ENCODE peak calls at places on chromosomes 16 and 17, in ten cellular contexts. X is naive thymus-derived CD4-positive, alpha-beta T cell; K is DND-41; T is left ventricle myocardium superior; C is pancreas; V is left cardiac atrium; N is upper lobe of left lung; W is HCT116; O is left lung; Y is stimulated activated naive CD8-positive, alpha-beta T cell treated with anti-CD3 and anti-CD28 coated beads, Interleukin-15, amount 100 ng/mL, for 72 hours. Z is an unnamed sample.

GRCh38 chr17:50386451-50386994 is 10.8 kb downstream of the LRRC59 start:
- ATAC-seq in W (no peak), C (no peak), K (no peak), N (peak; percentile 32), V (peak; percentile 59), Y (no peak), T (no peak), X (no peak), O (no peak), Z (no peak)

GRCh38 chr17:83151442-83152220 is 72.2 kb downstream of the METRNL start:
- ATAC-seq in C (no peak), O (no peak), Y (no peak), K (no peak), X (no peak), W (no peak), T (no peak), N (no peak), V (no peak), Z (no peak)

GRCh38 chr17:17493249-17493985 is 2.8 kb downstream of the RASD1 start:
- ATAC-seq in C (no peak), T (no peak), K (no peak), N (no peak), W (no peak), Y (no peak), V (no peak), O (no peak), X (no peak), Z (peak; percentile 23)

GRCh38 chr17:48333034-48333491 is 97.0 kb downstream of the SKAP1 start:
- ATAC-seq in Y (peak; percentile 82), N (no peak), K (no peak), X (no peak), O (no peak), C (no peak), W (no peak), T (no peak), V (no peak), Z (no peak)

GRCh38 chr16:74773431-74774222 is 993 bp downstream of the FA2H start:
- ATAC-seq in X (no peak), O (no peak), V (no peak), N (no peak), Y (no peak), W (no peak), T (no peak), K (no peak), C (peak; percentile 8), Z (no peak)

GRCh38 chr17:40937384-40937819 is at the start of gene KRT23:
- ATAC-seq in N (no peak), X (no peak), C (peak; percentile 68), T (no peak), V (no peak), O (no peak), W (peak; percentile 69), K (no peak), Y (no peak), Z (peak; percentile 38)

GRCh38 chr17:44589316-44590071 is 32.2 kb downstream of the FZD2 start:
- ATAC-seq in T (no peak), O (peak; percentile 11), V (no peak), K (no peak), X (no peak), N (no peak), C (no peak), W (no peak), Y (no peak), Z (no peak)

GRCh38 chr17:75498726-75499213 is 16.6 kb downstream of the CASKIN2 start:
- ATAC-seq in Y (no peak), C (no peak), O (no peak), W (peak; percentile 59), X (no peak), N (no peak), V (no peak), T (peak; percentile 3), K (peak; percentile 18), Z (no peak)

GRCh38 chr17:77253611-77254051 is 112.9 kb downstream of the SEC14L1 start:
- ATAC-seq in X (no peak), W (no peak), V (no peak), O (peak; percentile 15), Y (no peak), K (no peak), C (no peak), N (no peak), T (no peak), Z (peak; percentile 15)

GRCh38 chr17:40307691-40308289 is 1.2 kb upstream of the RARA start:
- ATAC-seq in C (no peak), V (no peak), T (no peak), W (no peak), O (peak; percentile 7), K (no peak), Y (no peak), X (peak; percentile 40), N (peak; percentile 37), Z (no peak)

GRCh38 chr16:85334718-85335583 is 222.7 kb upstream of the CIBAR2 start:
- ATAC-seq in V (peak; percentile 58), T (no peak), X (peak; percentile 71), Y (peak; percentile 78), N (peak; percentile 11), O (peak; percentile 59), C (peak; percentile 85), W (peak; percentile 36), K (no peak), Z (peak; percentile 31)

GRCh38 chr16:3863587-3863986 is 16.9 kb downstream of the CREBBP start:
- ATAC-seq in V (peak; percentile 49), W (peak; percentile 40), Y (no peak), K (no peak), T (peak; percentile 70), C (peak; percentile 22), N (peak; percentile 52), X (no peak), O (peak; percentile 18), Z (no peak)

GRCh38 chr16:11759997-11760396 is 17.3 kb upstream of the TXNDC11 start:
- ATAC-seq in V (no peak), W (no peak), K (no peak), O (no peak), Y (no peak), T (no peak), C (no peak), X (no peak), N (no peak), Z (no peak)

GRCh38 chr17:9306086-9306485 is 269.5 kb downstream of the STX8 start:
- ATAC-seq in Y (peak; percentile 45), N (no peak), X (no peak), T (no peak), C (no peak), V (no peak), K (no peak), O (no peak), W (no peak), Z (peak; percentile 84)

GRCh38 chr17:66652840-66653507 is 181.9 kb upstream of the CACNG5 start:
- ATAC-seq in N (no peak), K (no peak), T (no peak), C (no peak), X (no peak), V (no peak), Y (peak; percentile 85), O (peak; percentile 38), W (no peak), Z (peak; percentile 91)

GRCh38 chr16:82796047-82796446 is 169.3 kb downstream of the CDH13 start:
- ATAC-seq in Y (no peak), X (no peak), C (no peak), N (no peak), V (no peak), O (no peak), W (no peak), T (no peak), K (no peak), Z (no peak)

GRCh38 chr17:66472123-66472522 is 169.7 kb downstream of the PRKCA start:
- ATAC-seq in W (no peak), C (no peak), X (no peak), V (no peak), T (no peak), K (no peak), N (no peak), O (no peak), Y (no peak), Z (no peak)

GRCh38 chr17:27855454-27855853 is 37.7 kb downstream of the LYRM9 start:
- ATAC-seq in O (no peak), X (no peak), K (no peak), W (no peak), T (no peak), C (no peak), N (no peak), Y (peak; percentile 65), V (no peak), Z (no peak)

GRCh38 chr16:4813251-4814003 is 11.0 kb upstream of the ROGDI start:
- ATAC-seq in C (no peak), K (no peak), Y (no peak), T (peak; percentile 44), N (no peak), X (no peak), W (no peak), V (peak; percentile 48), O (no peak), Z (no peak)

GRCh38 chr17:55341432-55341831 is 76.7 kb downstream of the HLF start:
- ATAC-seq in K (no peak), W (no peak), N (no peak), T (no peak), Y (peak; percentile 70), X (no peak), O (peak; percentile 32), C (peak; percentile 52), V (no peak), Z (no peak)

GRCh38 chr16:53201900-53202299 is 147.1 kb downstream of the CHD9 start:
- ATAC-seq in O (no peak), K (no peak), T (no peak), V (no peak), C (no peak), Y (no peak), N (no peak), W (no peak), X (no peak), Z (no peak)

GRCh38 chr17:29613856-29614255 is 8.9 kb downstream of the CORO6 start:
- ATAC-seq in N (no peak), T (no peak), K (no peak), V (no peak), W (no peak), X (no peak), Y (no peak), O (no peak), C (no peak), Z (no peak)

GRCh38 chr17:65551641-65552040 is 9.8 kb downstream of the AXIN2 start:
- ATAC-seq in Y (no peak), N (no peak), O (no peak), K (no peak), X (no peak), C (no peak), T (no peak), W (no peak), V (no peak), Z (no peak)

GRCh38 chr17:60047590-60047989 is 31.1 kb downstream of the HEATR6 start:
- ATAC-seq in O (no peak), K (no peak), V (no peak), C (no peak), X (no peak), N (no peak), W (no peak), T (no peak), Y (no peak), Z (no peak)

GRCh38 chr16:30458561-30459394 is 13.1 kb upstream of the SEPHS2 start:
- ATAC-seq in V (peak; percentile 68), T (peak; percentile 55), N (peak; percentile 86), X (peak; percentile 96), O (peak; percentile 85), K (peak; percentile 98), C (peak; percentile 73), Y (peak; percentile 98), W (no peak), Z (peak; percentile 58)

GRCh38 chr17:27315322-27315721 is 21.4 kb downstream of the WSB1 start:
- ATAC-seq in O (peak; percentile 66), X (no peak), V (peak; percentile 90), C (peak; percentile 19), T (peak; percentile 54), W (no peak), K (no peak), Y (no peak), N (peak; percentile 55), Z (no peak)

GRCh38 chr17:45440161-45440859 is 7.6 kb upstream of the ARHGAP27 start:
- ATAC-seq in C (peak; percentile 68), V (no peak), O (peak; percentile 45), Y (no peak), X (no peak), N (no peak), T (no peak), W (peak; percentile 16), K (no peak), Z (peak; percentile 22)

GRCh38 chr17:34167359-34167758 is 87.7 kb upstream of the CCL2 start:
- ATAC-seq in V (no peak), T (peak; percentile 81), W (no peak), O (peak; percentile 85), N (no peak), X (no peak), Y (no peak), C (peak; percentile 81), K (no peak), Z (no peak)